ENCODE peak calls at places on chromosomes 7 and 10, in five cellular contexts. One of them, this sample, is unnamed.

GRCh38 chr10:18620856-18621255 is 30.5 kb downstream of the NSUN6 start:
- DNase-seq in HCT116: no peak
- DNase-seq in prostate gland: no peak
- DNase-seq in upper lobe of left lung: no peak
- DNase-seq in GM12878: no peak
- DNase-seq in this sample: no peak

GRCh38 chr10:62306663-62307062 is 38.0 kb upstream of the RTKN2 start:
- DNase-seq in HCT116: no peak
- DNase-seq in prostate gland: no peak
- DNase-seq in upper lobe of left lung: peak
- DNase-seq in GM12878: no peak
- DNase-seq in this sample: no peak

GRCh38 chr10:36451391-36451790 is 674.0 kb upstream of the ANKRD30A start:
- DNase-seq in HCT116: no peak
- DNase-seq in prostate gland: no peak
- DNase-seq in upper lobe of left lung: no peak
- DNase-seq in GM12878: no peak
- DNase-seq in this sample: no peak

GRCh38 chr7:48035967-48036478 is 680 bp downstream of the C7orf57 start:
- DNase-seq in HCT116: no peak
- DNase-seq in prostate gland: no peak
- DNase-seq in upper lobe of left lung: peak
- DNase-seq in GM12878: no peak
- DNase-seq in this sample: no peak

GRCh38 chr10:6313107-6313895 is 110.6 kb downstream of the PFKFB3 start:
- DNase-seq in HCT116: no peak
- DNase-seq in prostate gland: no peak
- DNase-seq in upper lobe of left lung: no peak
- DNase-seq in GM12878: no peak
- DNase-seq in this sample: no peak

GRCh38 chr10:130300608-130301025 is 164.4 kb downstream of the GLRX3 start:
- DNase-seq in HCT116: no peak
- DNase-seq in prostate gland: no peak
- DNase-seq in upper lobe of left lung: peak
- DNase-seq in GM12878: no peak
- DNase-seq in this sample: no peak

GRCh38 chr7:82566752-82567151 is 123.2 kb upstream of the CACNA2D1 start:
- DNase-seq in HCT116: no peak
- DNase-seq in prostate gland: no peak
- DNase-seq in upper lobe of left lung: no peak
- DNase-seq in GM12878: no peak
- DNase-seq in this sample: no peak

GRCh38 chr10:6219494-6219836 is 16.7 kb downstream of the PFKFB3 start:
- DNase-seq in HCT116: no peak
- DNase-seq in prostate gland: no peak
- DNase-seq in upper lobe of left lung: no peak
- DNase-seq in GM12878: no peak
- DNase-seq in this sample: no peak

GRCh38 chr7:15305002-15305600 is 256.7 kb downstream of the AGMO start:
- DNase-seq in HCT116: peak
- DNase-seq in prostate gland: no peak
- DNase-seq in upper lobe of left lung: no peak
- DNase-seq in GM12878: no peak
- DNase-seq in this sample: no peak

GRCh38 chr7:149719050-149719899 is 54.1 kb downstream of the ZNF467 start:
- DNase-seq in HCT116: no peak
- DNase-seq in prostate gland: no peak
- DNase-seq in upper lobe of left lung: peak
- DNase-seq in GM12878: no peak
- DNase-seq in this sample: no peak

GRCh38 chr10:104387130-104387888 is 33.7 kb downstream of the CFAP58 start:
- DNase-seq in HCT116: no peak
- DNase-seq in prostate gland: no peak
- DNase-seq in upper lobe of left lung: no peak
- DNase-seq in GM12878: no peak
- DNase-seq in this sample: no peak

GRCh38 chr7:1466524-1467271 is 7.4 kb upstream of the MICALL2 start:
- DNase-seq in HCT116: no peak
- DNase-seq in prostate gland: peak
- DNase-seq in upper lobe of left lung: peak
- DNase-seq in GM12878: no peak
- DNase-seq in this sample: no peak

GRCh38 chr10:49116509-49117365 is 1.4 kb upstream of the VSTM4 start:
- DNase-seq in HCT116: no peak
- DNase-seq in prostate gland: no peak
- DNase-seq in upper lobe of left lung: no peak
- DNase-seq in GM12878: no peak
- DNase-seq in this sample: no peak

GRCh38 chr10:91389636-91390512 is 20.3 kb upstream of the HECTD2 start:
- DNase-seq in HCT116: peak
- DNase-seq in prostate gland: peak
- DNase-seq in upper lobe of left lung: no peak
- DNase-seq in GM12878: no peak
- DNase-seq in this sample: no peak

GRCh38 chr10:35448687-35449662 is 112.7 kb downstream of the CCNY start:
- DNase-seq in HCT116: no peak
- DNase-seq in prostate gland: no peak
- DNase-seq in upper lobe of left lung: no peak
- DNase-seq in GM12878: no peak
- DNase-seq in this sample: no peak

GRCh38 chr7:150408393-150409299 is 29.5 kb downstream of the ZNF775 start:
- DNase-seq in HCT116: no peak
- DNase-seq in prostate gland: no peak
- DNase-seq in upper lobe of left lung: peak
- DNase-seq in GM12878: no peak
- DNase-seq in this sample: no peak

GRCh38 chr7:114082934-114083647 is 164.3 kb upstream of the PPP1R3A start:
- DNase-seq in HCT116: no peak
- DNase-seq in prostate gland: no peak
- DNase-seq in upper lobe of left lung: peak
- DNase-seq in GM12878: no peak
- DNase-seq in this sample: no peak

GRCh38 chr7:141541375-141541774 is 9.8 kb upstream of the AGK start:
- DNase-seq in HCT116: no peak
- DNase-seq in prostate gland: no peak
- DNase-seq in upper lobe of left lung: no peak
- DNase-seq in GM12878: no peak
- DNase-seq in this sample: no peak

GRCh38 chr7:55438085-55438764 is 73.1 kb downstream of the LANCL2 start:
- DNase-seq in HCT116: no peak
- DNase-seq in prostate gland: no peak
- DNase-seq in upper lobe of left lung: no peak
- DNase-seq in GM12878: no peak
- DNase-seq in this sample: no peak

GRCh38 chr7:142807855-142808460 is 37.2 kb downstream of the PRSS2 start:
- DNase-seq in HCT116: no peak
- DNase-seq in prostate gland: no peak
- DNase-seq in upper lobe of left lung: no peak
- DNase-seq in GM12878: peak
- DNase-seq in this sample: no peak

GRCh38 chr7:135775230-135775629 is 26.6 kb upstream of the FAM180A start:
- DNase-seq in HCT116: no peak
- DNase-seq in prostate gland: no peak
- DNase-seq in upper lobe of left lung: no peak
- DNase-seq in GM12878: no peak
- DNase-seq in this sample: no peak

GRCh38 chr10:117312430-117312829 is 62.8 kb downstream of the PDZD8 start:
- DNase-seq in HCT116: no peak
- DNase-seq in prostate gland: no peak
- DNase-seq in upper lobe of left lung: no peak
- DNase-seq in GM12878: no peak
- DNase-seq in this sample: no peak

GRCh38 chr10:70558871-70559810 is 43.4 kb downstream of the PRF1 start:
- DNase-seq in HCT116: peak
- DNase-seq in prostate gland: no peak
- DNase-seq in upper lobe of left lung: peak
- DNase-seq in GM12878: no peak
- DNase-seq in this sample: peak

GRCh38 chr7:156464339-156464738 is 176.2 kb upstream of the RNF32 start:
- DNase-seq in HCT116: no peak
- DNase-seq in prostate gland: no peak
- DNase-seq in upper lobe of left lung: no peak
- DNase-seq in GM12878: no peak
- DNase-seq in this sample: no peak

GRCh38 chr7:1938788-1939433 is 268.8 kb downstream of the ELFN1 start:
- DNase-seq in HCT116: no peak
- DNase-seq in prostate gland: no peak
- DNase-seq in upper lobe of left lung: peak
- DNase-seq in GM12878: no peak
- DNase-seq in this sample: no peak

GRCh38 chr7:10973942-10974716 is 457 bp downstream of the PHF14 start:
- DNase-seq in HCT116: no peak
- DNase-seq in prostate gland: no peak
- DNase-seq in upper lobe of left lung: peak
- DNase-seq in GM12878: no peak
- DNase-seq in this sample: peak

GRCh38 chr7:131015131-131015954 is 281.3 kb upstream of the KLF14 start:
- DNase-seq in HCT116: peak
- DNase-seq in prostate gland: no peak
- DNase-seq in upper lobe of left lung: no peak
- DNase-seq in GM12878: no peak
- DNase-seq in this sample: no peak

GRCh38 chr10:11397077-11397476 is 214.4 kb downstream of the USP6NL start:
- DNase-seq in HCT116: no peak
- DNase-seq in prostate gland: no peak
- DNase-seq in upper lobe of left lung: no peak
- DNase-seq in GM12878: no peak
- DNase-seq in this sample: no peak

GRCh38 chr10:11397980-11398580 is 213.4 kb downstream of the USP6NL start:
- DNase-seq in HCT116: no peak
- DNase-seq in prostate gland: no peak
- DNase-seq in upper lobe of left lung: no peak
- DNase-seq in GM12878: no peak
- DNase-seq in this sample: no peak

GRCh38 chr10:11397566-11397965 is 213.9 kb downstream of the USP6NL start:
- DNase-seq in HCT116: no peak
- DNase-seq in prostate gland: no peak
- DNase-seq in upper lobe of left lung: no peak
- DNase-seq in GM12878: no peak
- DNase-seq in this sample: no peak

GRCh38 chr10:11396311-11396960 is 215.0 kb downstream of the USP6NL start:
- DNase-seq in HCT116: no peak
- DNase-seq in prostate gland: no peak
- DNase-seq in upper lobe of left lung: no peak
- DNase-seq in GM12878: no peak
- DNase-seq in this sample: no peak

GRCh38 chr10:11395581-11396310 is 215.7 kb downstream of the USP6NL start:
- DNase-seq in HCT116: no peak
- DNase-seq in prostate gland: no peak
- DNase-seq in upper lobe of left lung: no peak
- DNase-seq in GM12878: no peak
- DNase-seq in this sample: no peak
- TF ChIP-seq POLR2AphosphoS5 in HCT116: no peak
- TF ChIP-seq POLR2AphosphoS5 in prostate gland: no peak
- TF ChIP-seq POLR2AphosphoS5 in upper lobe of left lung: no peak
- TF ChIP-seq POLR2AphosphoS5 in GM12878: no peak
- TF ChIP-seq POLR2AphosphoS5 in this sample: no peak

DNA sequence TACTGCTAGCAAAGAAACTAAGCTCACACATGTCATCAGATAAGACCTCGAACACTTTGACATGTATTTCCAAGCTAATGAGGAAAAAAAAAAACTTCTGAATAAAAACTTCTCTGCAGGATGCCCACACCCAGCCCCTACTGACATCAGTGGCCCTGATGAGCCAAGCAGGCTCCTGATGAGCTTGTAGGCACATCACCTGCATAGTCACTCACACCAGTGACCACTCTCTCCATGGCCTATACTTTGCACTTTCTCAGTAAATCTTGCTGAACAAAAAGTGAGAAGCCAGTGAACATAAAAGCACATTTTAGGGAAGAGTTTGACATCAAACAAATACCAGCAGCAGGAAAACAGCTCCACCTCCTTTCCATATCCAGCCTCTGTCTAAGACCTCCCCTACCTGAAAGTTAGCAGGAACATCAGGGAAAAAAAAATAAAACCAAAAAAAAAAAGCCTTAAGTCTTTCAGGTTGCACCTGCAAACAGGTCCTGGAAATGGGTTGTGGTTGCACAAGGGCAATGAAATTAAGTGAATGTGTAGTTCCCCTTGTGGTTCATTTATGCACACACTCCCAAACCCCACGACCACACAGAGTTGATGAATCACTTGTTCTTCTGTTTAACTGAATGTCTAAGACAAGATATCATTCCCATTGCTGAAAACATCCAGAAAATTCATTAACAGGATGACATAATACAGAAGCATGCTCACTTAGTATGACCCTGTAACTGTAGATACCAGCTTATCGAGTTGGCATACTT is 205.2 kb upstream of the PDE1C start:
- DNase-seq in HCT116: no peak
- DNase-seq in prostate gland: no peak
- DNase-seq in upper lobe of left lung: no peak
- DNase-seq in GM12878: peak
- DNase-seq in this sample: no peak
- TF ChIP-seq POLR2AphosphoS5 in HCT116: no peak
- TF ChIP-seq POLR2AphosphoS5 in prostate gland: no peak
- TF ChIP-seq POLR2AphosphoS5 in upper lobe of left lung: no peak
- TF ChIP-seq POLR2AphosphoS5 in GM12878: no peak
- TF ChIP-seq POLR2AphosphoS5 in this sample: no peak

GRCh38 chr7:92781117-92781720 is 55.2 kb downstream of the CDK6 start:
- DNase-seq in HCT116: no peak
- DNase-seq in prostate gland: no peak
- DNase-seq in upper lobe of left lung: no peak
- DNase-seq in GM12878: no peak
- DNase-seq in this sample: no peak
- TF ChIP-seq POLR2AphosphoS5 in HCT116: no peak
- TF ChIP-seq POLR2AphosphoS5 in prostate gland: no peak
- TF ChIP-seq POLR2AphosphoS5 in upper lobe of left lung: no peak
- TF ChIP-seq POLR2AphosphoS5 in GM12878: no peak
- TF ChIP-seq POLR2AphosphoS5 in this sample: no peak

GRCh38 chr7:99731638-99732374 is 3.2 kb downstream of the CYP3A7 start:
- DNase-seq in HCT116: no peak
- DNase-seq in prostate gland: no peak
- DNase-seq in upper lobe of left lung: no peak
- DNase-seq in GM12878: no peak
- DNase-seq in this sample: no peak

GRCh38 chr7:99733003-99733402 is 2.0 kb downstream of the CYP3A7 start:
- DNase-seq in HCT116: no peak
- DNase-seq in prostate gland: no peak
- DNase-seq in upper lobe of left lung: no peak
- DNase-seq in GM12878: no peak
- DNase-seq in this sample: no peak

GRCh38 chr7:99730992-99731391 is 4.0 kb downstream of the CYP3A7 start:
- DNase-seq in HCT116: no peak
- DNase-seq in prostate gland: no peak
- DNase-seq in upper lobe of left lung: no peak
- DNase-seq in GM12878: no peak
- DNase-seq in this sample: no peak

GRCh38 chr7:99734987-99735386 is at the start of gene CYP3A7:
- DNase-seq in HCT116: no peak
- DNase-seq in prostate gland: no peak
- DNase-seq in upper lobe of left lung: no peak
- DNase-seq in GM12878: no peak
- DNase-seq in this sample: no peak

DNA sequence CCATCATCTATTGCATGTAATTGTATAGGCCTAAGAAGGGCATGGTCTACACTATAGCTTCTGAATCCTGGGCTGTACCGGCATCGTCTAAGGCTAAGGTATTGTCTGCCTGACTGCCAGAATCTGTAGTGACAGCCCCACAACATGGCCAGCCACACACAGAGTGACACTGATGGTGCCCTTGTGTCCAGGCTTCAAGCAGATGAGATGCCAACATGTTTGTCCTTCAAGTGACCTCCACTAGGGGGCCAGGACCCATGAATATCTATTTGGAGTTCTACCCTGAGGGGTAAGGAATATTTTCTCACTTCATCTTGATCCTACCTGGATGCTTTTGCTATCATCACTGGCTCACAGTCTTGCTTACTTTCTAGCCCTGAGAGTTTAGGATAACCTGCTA is 1.5 kb downstream of the CYP3A7 start:
- DNase-seq in HCT116: no peak
- DNase-seq in prostate gland: no peak
- DNase-seq in upper lobe of left lung: no peak
- DNase-seq in GM12878: no peak
- DNase-seq in this sample: no peak
- TF ChIP-seq POLR2AphosphoS5 in HCT116: no peak
- TF ChIP-seq POLR2AphosphoS5 in prostate gland: no peak
- TF ChIP-seq POLR2AphosphoS5 in upper lobe of left lung: no peak
- TF ChIP-seq POLR2AphosphoS5 in GM12878: no peak
- TF ChIP-seq POLR2AphosphoS5 in this sample: no peak

This sample was measured in GM12892.